ENCODE peak calls at places on chromosomes 3 and 15, in four cellular contexts. One of them, this sample, is unnamed.

GRCh38 chr3:159669024-159669476 is 319.6 kb upstream of the IL12A start:
- DNase-seq in SK-N-SH: no peak
- DNase-seq in dorsolateral prefrontal cortex: no peak
- DNase-seq in breast epithelium: no peak
- DNase-seq in this sample: no peak

GRCh38 chr3:182212479-182213076 is 500.9 kb downstream of the SOX2 start:
- DNase-seq in breast epithelium: no peak
- DNase-seq in SK-N-SH: peak; percentile 6
- DNase-seq in dorsolateral prefrontal cortex: no peak
- DNase-seq in this sample: no peak

GRCh38 chr3:48398701-48399386 is 26.8 kb downstream of the FBXW12 start:
- DNase-seq in SK-N-SH: peak; percentile 7
- DNase-seq in breast epithelium: no peak
- DNase-seq in dorsolateral prefrontal cortex: no peak
- DNase-seq in this sample: no peak

GRCh38 chr3:10350324-10350985 is 29.5 kb upstream of the SEC13 start:
- DNase-seq in breast epithelium: no peak
- DNase-seq in dorsolateral prefrontal cortex: no peak
- DNase-seq in SK-N-SH: no peak
- DNase-seq in this sample: no peak

GRCh38 chr15:101498731-101499480 is 9.4 kb upstream of the PCSK6 start:
- DNase-seq in dorsolateral prefrontal cortex: no peak
- DNase-seq in SK-N-SH: no peak
- DNase-seq in breast epithelium: no peak
- DNase-seq in this sample: no peak

GRCh38 chr3:99686955-99687612 is 48.7 kb downstream of the COL8A1 start:
- DNase-seq in dorsolateral prefrontal cortex: peak; percentile 48
- DNase-seq in SK-N-SH: peak; percentile 32
- DNase-seq in breast epithelium: no peak
- DNase-seq in this sample: peak; percentile 2

GRCh38 chr15:74303741-74304309 is 63.6 kb downstream of the CYP11A1 start:
- DNase-seq in breast epithelium: no peak
- DNase-seq in SK-N-SH: no peak
- DNase-seq in dorsolateral prefrontal cortex: no peak
- DNase-seq in this sample: no peak

GRCh38 chr3:5187920-5188418 is 462 bp downstream of the EDEM1 start:
- DNase-seq in dorsolateral prefrontal cortex: no peak
- DNase-seq in breast epithelium: no peak
- DNase-seq in SK-N-SH: peak; percentile 76
- DNase-seq in this sample: peak; percentile 59

GRCh38 chr3:107441617-107442016 is 64.4 kb downstream of the CCDC54 start:
- DNase-seq in breast epithelium: no peak
- DNase-seq in SK-N-SH: no peak
- DNase-seq in dorsolateral prefrontal cortex: no peak
- DNase-seq in this sample: no peak

GRCh38 chr3:24624938-24625681 is 130.5 kb upstream of the THRB start:
- DNase-seq in breast epithelium: no peak
- DNase-seq in dorsolateral prefrontal cortex: no peak
- DNase-seq in SK-N-SH: no peak
- DNase-seq in this sample: no peak

GRCh38 chr15:49876401-49877038 is 242.5 kb downstream of the ATP8B4 start:
- DNase-seq in SK-N-SH: no peak
- DNase-seq in dorsolateral prefrontal cortex: no peak
- DNase-seq in breast epithelium: no peak
- DNase-seq in this sample: no peak

GRCh38 chr3:129119365-129120100 is 2.1 kb downstream of the RAB43 start:
- DNase-seq in breast epithelium: no peak
- DNase-seq in dorsolateral prefrontal cortex: no peak
- DNase-seq in SK-N-SH: no peak
- DNase-seq in this sample: peak; percentile 12

GRCh38 chr3:37402351-37402750 is 228.0 kb upstream of the LRRFIP2 start:
- DNase-seq in dorsolateral prefrontal cortex: no peak
- DNase-seq in SK-N-SH: no peak
- DNase-seq in breast epithelium: no peak
- DNase-seq in this sample: no peak

GRCh38 chr15:29129221-29129620 is 140.4 kb downstream of the NSMCE3 start:
- DNase-seq in SK-N-SH: no peak
- DNase-seq in breast epithelium: no peak
- DNase-seq in dorsolateral prefrontal cortex: peak; percentile 12
- DNase-seq in this sample: no peak

GRCh38 chr15:23446215-23447106 is 582 bp downstream of the GOLGA6L2 start:
- DNase-seq in SK-N-SH: no peak
- DNase-seq in dorsolateral prefrontal cortex: no peak
- DNase-seq in breast epithelium: no peak
- DNase-seq in this sample: no peak

GRCh38 chr3:180324791-180325190 is 277.2 kb upstream of the TTC14 start:
- DNase-seq in breast epithelium: no peak
- DNase-seq in dorsolateral prefrontal cortex: no peak
- DNase-seq in SK-N-SH: no peak
- DNase-seq in this sample: no peak

GRCh38 chr3:126205717-126206655 is 25.6 kb upstream of the ALDH1L1 start:
- DNase-seq in breast epithelium: no peak
- DNase-seq in dorsolateral prefrontal cortex: no peak
- DNase-seq in SK-N-SH: no peak
- DNase-seq in this sample: no peak

GRCh38 chr15:55802600-55803376 is 59.8 kb upstream of the PRTG start:
- DNase-seq in SK-N-SH: peak; percentile 48
- DNase-seq in dorsolateral prefrontal cortex: no peak
- DNase-seq in breast epithelium: no peak
- DNase-seq in this sample: no peak

GRCh38 chr3:37310666-37311050 is 136.3 kb upstream of the LRRFIP2 start:
- DNase-seq in breast epithelium: no peak
- DNase-seq in dorsolateral prefrontal cortex: no peak
- DNase-seq in SK-N-SH: no peak
- DNase-seq in this sample: no peak

GRCh38 chr3:137588871-137589270 is 175.2 kb upstream of the SOX14 start:
- DNase-seq in dorsolateral prefrontal cortex: no peak
- DNase-seq in breast epithelium: no peak
- DNase-seq in SK-N-SH: peak; percentile 52
- DNase-seq in this sample: no peak
- H3K27ac ChIP-seq in dorsolateral prefrontal cortex: no peak overlapping the region
- H3K27ac ChIP-seq in breast epithelium: no peak overlapping the region
- H3K27ac ChIP-seq in SK-N-SH: peak overlapping the region; percentile 95
- H3K27ac ChIP-seq in this sample: no peak overlapping the region

GRCh38 chr3:152835311-152836102 is 576 bp downstream of the P2RY1 start:
- DNase-seq in dorsolateral prefrontal cortex: peak; percentile 58
- DNase-seq in SK-N-SH: peak; percentile 62
- DNase-seq in breast epithelium: peak; percentile 52
- DNase-seq in this sample: no peak
- TF ChIP-seq CTCF in dorsolateral prefrontal cortex: no peak
- TF ChIP-seq CTCF in SK-N-SH: no peak
- TF ChIP-seq CTCF in breast epithelium: no peak
- TF ChIP-seq CTCF in this sample: no peak

DNA sequence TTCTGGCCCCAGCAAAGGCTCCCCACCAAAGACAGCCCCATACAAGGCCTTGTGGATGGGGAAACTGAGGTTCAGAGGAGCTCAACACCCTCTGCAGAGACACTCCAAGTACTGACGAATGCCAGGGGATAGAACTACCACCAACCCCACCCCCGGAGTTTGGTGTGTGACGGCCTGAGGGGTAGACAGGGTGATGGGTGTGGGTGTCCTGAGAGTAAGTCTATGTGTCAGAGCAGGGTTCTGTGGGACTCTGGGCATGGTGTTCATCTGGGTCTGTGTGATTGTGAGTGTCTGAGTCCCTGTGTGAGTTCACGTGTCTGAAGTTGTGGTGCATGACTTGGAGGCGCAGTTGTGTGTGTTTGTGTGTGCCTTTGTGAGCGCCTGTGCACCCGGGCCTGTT is 7.4 kb downstream of the PTH1R start:
- DNase-seq in SK-N-SH: no peak
- DNase-seq in breast epithelium: no peak
- DNase-seq in dorsolateral prefrontal cortex: no peak
- DNase-seq in this sample: no peak
- H3K27me3 ChIP-seq in SK-N-SH: peaks cover 22% of the 10 kb centered on the region
- H3K27me3 ChIP-seq in breast epithelium: no peaks in the 10 kb centered on the region
- H3K27me3 ChIP-seq in dorsolateral prefrontal cortex: peaks cover 9% of the 10 kb centered on the region
- H3K27me3 ChIP-seq in this sample: peaks cover 33% of the 10 kb centered on the region

GRCh38 chr3:141311170-141311495 is 57.2 kb upstream of the ZBTB38 start:
- DNase-seq in dorsolateral prefrontal cortex: no peak
- DNase-seq in SK-N-SH: peak; percentile 39
- DNase-seq in breast epithelium: no peak
- DNase-seq in this sample: no peak
- H3K27ac ChIP-seq in dorsolateral prefrontal cortex: peak overlapping the region; percentile 71
- H3K27ac ChIP-seq in SK-N-SH: peak overlapping the region; percentile 70
- H3K27ac ChIP-seq in breast epithelium: peak overlapping the region; percentile 84
- H3K27ac ChIP-seq in this sample: peak overlapping the region; percentile 62

GRCh38 chr3:68256635-68257034 is 602.2 kb upstream of the SUCLG2 start:
- DNase-seq in breast epithelium: no peak
- DNase-seq in dorsolateral prefrontal cortex: no peak
- DNase-seq in SK-N-SH: peak; percentile 8
- DNase-seq in this sample: peak; percentile 3
- TF ChIP-seq CTCF in breast epithelium: no peak
- TF ChIP-seq CTCF in dorsolateral prefrontal cortex: peak; percentile 52
- TF ChIP-seq CTCF in SK-N-SH: no peak
- TF ChIP-seq CTCF in this sample: peak; percentile 57